ENCODE peak calls at places on chromosomes 3 and 15, in ten cellular contexts. G is dorsolateral prefrontal cortex; K is iPS-NIHi11; E is stimulated activated CD4-positive, alpha-beta T cell treated with anti-CD3 and anti-CD28 coated beads, Interleukin-1b, Interleukin-23, amount 100 ng/mL, for 1 hour; F is AG04450; L is D341Med; V is CD8-positive, alpha-beta T cell; X is anterior cingulate cortex; N is CD4-positive, CD25-positive, alpha-beta regulatory T cell; S is BJ. W is an unnamed sample.

GRCh38 chr3:40842714-40843113 is 318.0 kb downstream of the ZNF621 start:
- DNase-seq in G (no peak), F (no peak), N (no peak), X (no peak), K (no peak), L (no peak), V (no peak), E (no peak), S (no peak), W (no peak)

GRCh38 chr15:33908396-33908795 is 59.9 kb upstream of the CHRM5 start:
- DNase-seq in F (no peak), L (no peak), E (no peak), X (no peak), K (no peak), G (no peak), S (no peak), N (no peak), V (no peak), W (no peak)

GRCh38 chr3:128787256-128788253 is 61.6 kb downstream of the RAB7A start:
- DNase-seq in X (no peak), F (no peak), K (peak), E (no peak), N (peak), G (no peak), V (peak), L (peak), S (no peak), W (peak)

GRCh38 chr15:34600920-34601319 is 17.5 kb upstream of the GOLGA8B start:
- DNase-seq in N (no peak), S (no peak), X (no peak), L (peak), E (no peak), G (no peak), F (no peak), V (no peak), K (no peak), W (no peak)

GRCh38 chr3:35927441-35927840 is 288.1 kb downstream of the ARPP21 start:
- DNase-seq in L (no peak), F (no peak), V (no peak), X (no peak), K (no peak), S (no peak), N (no peak), G (no peak), E (no peak), W (no peak)

GRCh38 chr3:160478338-160478737 is 28.8 kb upstream of the TRIM59 start:
- DNase-seq in L (no peak), E (no peak), X (no peak), G (no peak), N (no peak), V (no peak), K (no peak), F (peak), S (no peak), W (peak)

GRCh38 chr3:30290479-30290878 is 315.9 kb upstream of the TGFBR2 start:
- DNase-seq in L (no peak), K (no peak), G (no peak), V (no peak), X (no peak), E (no peak), F (no peak), S (no peak), N (no peak), W (no peak)

GRCh38 chr15:48557335-48557734 is 88.2 kb downstream of the FBN1 start:
- DNase-seq in N (no peak), L (no peak), K (no peak), F (no peak), V (no peak), X (no peak), S (no peak), E (no peak), G (no peak), W (no peak)

GRCh38 chr3:194194051-194194756 is 58.3 kb downstream of the HES1 start:
- DNase-seq in K (no peak), L (no peak), N (peak), V (no peak), G (no peak), X (no peak), S (no peak), F (no peak), E (no peak), W (no peak)

GRCh38 chr15:70722266-70723123 is 40.9 kb downstream of the UACA start:
- DNase-seq in X (no peak), E (no peak), L (peak), V (no peak), K (no peak), F (peak), G (no peak), N (peak), S (no peak), W (peak)

GRCh38 chr3:119800844-119801243 is 18.9 kb downstream of the NR1I2 start:
- DNase-seq in L (no peak), F (no peak), X (no peak), K (no peak), N (no peak), S (no peak), E (no peak), V (no peak), G (no peak), W (no peak)

GRCh38 chr15:87573534-87573933 is 683.0 kb downstream of the NTRK3 start:
- DNase-seq in E (no peak), S (no peak), G (no peak), F (no peak), K (no peak), X (no peak), N (no peak), V (no peak), L (no peak), W (no peak)

GRCh38 chr3:130779031-130779430 is 32.4 kb upstream of the PIK3R4 start:
- DNase-seq in S (no peak), G (no peak), X (no peak), N (no peak), F (no peak), V (no peak), E (no peak), K (no peak), L (no peak), W (no peak)

GRCh38 chr3:24220859-24221657 is 273.6 kb downstream of the THRB start:
- DNase-seq in X (peak), L (no peak), S (peak), V (no peak), E (no peak), G (no peak), N (no peak), K (peak), F (peak), W (no peak)

GRCh38 chr3:14429689-14430452 is 27.5 kb downstream of the SLC6A6 start:
- DNase-seq in G (no peak), F (no peak), X (no peak), S (no peak), K (no peak), E (no peak), N (no peak), V (no peak), L (no peak), W (no peak)

GRCh38 chr15:100703032-100703578 is 100.7 kb downstream of the ASB7 start:
- DNase-seq in K (no peak), N (peak), F (peak), L (no peak), S (no peak), V (no peak), X (no peak), E (no peak), G (no peak), W (no peak)

GRCh38 chr3:196793224-196793623 is 53.6 kb downstream of the PAK2 start:
- DNase-seq in N (no peak), K (peak), F (peak), G (no peak), S (peak), E (no peak), V (no peak), L (no peak), X (no peak), W (no peak)

GRCh38 chr15:81751321-81751720 is 294.5 kb downstream of the MEX3B start:
- DNase-seq in S (no peak), N (no peak), V (no peak), F (no peak), L (no peak), E (no peak), X (no peak), G (no peak), K (no peak), W (no peak)

GRCh38 chr3:133377396-133377795 is 22.5 kb upstream of the BFSP2 start:
- DNase-seq in G (no peak), F (peak), S (no peak), V (no peak), N (peak), L (peak), K (peak), X (no peak), E (no peak), W (peak)

GRCh38 chr15:83970290-83970890 is 265.2 kb upstream of the GOLGA6L4 start:
- DNase-seq in X (no peak), K (no peak), N (no peak), V (no peak), S (no peak), F (no peak), E (no peak), G (no peak), L (no peak), W (no peak)

GRCh38 chr15:75554717-75555116 is 24.4 kb downstream of the PTPN9 start:
- DNase-seq in S (no peak), K (no peak), G (no peak), V (no peak), N (no peak), X (no peak), L (no peak), E (no peak), F (peak), W (no peak)

GRCh38 chr15:39167114-39168058 is 413.5 kb upstream of the THBS1 start:
- DNase-seq in K (no peak), S (no peak), V (no peak), F (no peak), X (no peak), N (no peak), E (no peak), L (no peak), G (no peak), W (no peak)

GRCh38 chr3:78140866-78141658 is 1101.2 kb downstream of the ROBO2 start:
- DNase-seq in X (no peak), E (no peak), G (no peak), L (no peak), N (no peak), F (peak), K (no peak), S (no peak), V (no peak), W (no peak)

GRCh38 chr3:98563661-98564281 is 29.6 kb downstream of the CPOX start:
- DNase-seq in S (peak), E (no peak), N (peak), F (no peak), K (no peak), V (no peak), G (no peak), X (no peak), L (no peak), W (peak)

GRCh38 chr3:123058505-123058904 is 8.3 kb upstream of the PDIA5 start:
- DNase-seq in N (no peak), K (no peak), F (no peak), G (no peak), X (no peak), V (no peak), E (no peak), S (no peak), L (no peak), W (no peak)

GRCh38 chr3:129226374-129226773 is 23.0 kb upstream of the COPG1 start:
- DNase-seq in E (no peak), G (no peak), L (no peak), F (no peak), X (peak), N (peak), S (peak), V (no peak), K (peak), W (peak)

GRCh38 chr15:43274136-43274535 is 7.4 kb upstream of the TGM5 start:
- DNase-seq in G (no peak), S (no peak), K (no peak), E (no peak), V (no peak), N (no peak), F (no peak), X (no peak), L (no peak), W (no peak)

GRCh38 chr3:53092942-53093341 is 37.3 kb downstream of the RFT1 start:
- DNase-seq in L (no peak), V (no peak), F (no peak), G (no peak), X (no peak), E (no peak), S (no peak), N (no peak), K (no peak), W (peak)

GRCh38 chr15:41967506-41968206 is 4.7 kb downstream of the EHD4 start:
- DNase-seq in E (no peak), L (peak), X (no peak), N (no peak), F (no peak), G (no peak), V (no peak), K (no peak), S (no peak), W (peak)

GRCh38 chr15:85009435-85009834 is 27.8 kb downstream of the PDE8A start:
- DNase-seq in N (no peak), G (no peak), K (no peak), E (no peak), V (no peak), F (no peak), X (no peak), L (no peak), S (no peak), W (no peak)

W was measured in MV-4-11.